ENCODE peak calls at places on chromosomes 2 and 18, in ten cellular contexts. R, E, N, J, T, C, L, H, S and I are unnamed samples.

GRCh38 chr18:14908541-14908940 is 160.6 kb downstream of the ANKRD30B start:
- DNase-seq in R (no peak), E (no peak), N (no peak), J (no peak), T (no peak), C (no peak), L (no peak), H (no peak), S (no peak), I (no peak)

GRCh38 chr2:219444566-219445091 is 10.0 kb downstream of the SPEG start:
- DNase-seq in R (no peak), E (no peak), N (no peak), J (no peak), T (peak), C (no peak), L (no peak), H (no peak), S (no peak), I (no peak)

GRCh38 chr2:177169810-177170514 is 42.6 kb upstream of the HNRNPA3 start:
- DNase-seq in R (no peak), E (no peak), N (peak), J (no peak), T (no peak), C (peak), L (no peak), H (peak), S (no peak), I (no peak)

GRCh38 chr2:128452536-128453530 is 134.2 kb upstream of the HS6ST1 start:
- DNase-seq in R (no peak), E (no peak), N (no peak), J (no peak), T (peak), C (no peak), L (no peak), H (no peak), S (no peak), I (no peak)

GRCh38 chr2:128379021-128380005 is 60.6 kb upstream of the HS6ST1 start:
- DNase-seq in R (no peak), E (no peak), N (no peak), J (peak), T (peak), C (no peak), L (no peak), H (peak), S (peak), I (no peak)

GRCh38 chr2:232323328-232323650 is 55.3 kb upstream of the ALPP start:
- DNase-seq in R (no peak), E (no peak), N (no peak), J (peak), T (no peak), C (no peak), L (no peak), H (no peak), S (no peak), I (no peak)

GRCh38 chr18:46293699-46294300 is 189.6 kb downstream of the HAUS1 start:
- DNase-seq in R (no peak), E (no peak), N (peak), J (no peak), T (no peak), C (no peak), L (no peak), H (no peak), S (no peak), I (no peak)

GRCh38 chr2:201257381-201257940 is 2.9 kb upstream of the CASP8 start:
- DNase-seq in R (peak), E (peak), N (no peak), J (peak), T (no peak), C (peak), L (no peak), H (peak), S (no peak), I (no peak)

GRCh38 chr2:16899958-16900357 is 234.3 kb upstream of the CYRIA start:
- DNase-seq in R (no peak), E (no peak), N (no peak), J (no peak), T (no peak), C (no peak), L (no peak), H (no peak), S (no peak), I (no peak)

DNA sequence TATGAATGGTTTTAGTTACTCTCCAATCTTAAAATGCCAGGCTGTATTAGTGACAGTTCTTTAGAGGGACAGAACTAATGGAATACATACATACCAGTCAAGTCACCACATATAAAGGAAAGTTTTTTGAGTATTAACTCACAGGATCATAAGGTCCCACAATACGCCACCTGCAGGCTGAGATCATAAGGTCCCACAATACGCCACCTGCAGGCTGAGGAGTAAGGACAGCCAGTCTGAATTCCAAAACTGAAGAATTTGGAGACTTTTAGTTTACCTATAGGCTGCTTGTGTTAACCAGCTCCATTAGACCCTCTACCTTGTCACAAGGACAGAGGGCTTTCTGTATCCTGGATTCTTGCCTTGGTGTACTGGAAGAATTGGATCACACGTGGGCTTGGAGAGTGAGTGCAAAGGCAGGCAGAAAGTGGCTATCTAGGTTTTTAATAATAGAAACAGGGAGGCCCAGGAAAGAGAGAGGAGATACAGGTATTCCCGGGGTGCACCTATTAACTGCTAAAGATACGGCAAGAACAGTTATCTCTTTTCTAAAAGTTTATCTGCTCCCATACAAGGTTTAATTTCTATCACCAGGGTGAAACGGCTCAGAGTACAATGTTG is 234.9 kb upstream of the CYRIA start:
- DNase-seq in R (no peak), E (peak), N (peak), J (no peak), T (no peak), C (no peak), L (no peak), H (no peak), S (no peak), I (peak)
- TF ChIP-seq CTCF in R (no peak), E (peak), N (peak), J (no peak), T (peak), C (peak), L (peak), H (peak), S (peak), I (peak)

GRCh38 chr2:172484253-172484652 is 56.9 kb downstream of the ITGA6 start:
- DNase-seq in R (no peak), E (peak), N (peak), J (no peak), T (no peak), C (no peak), L (no peak), H (no peak), S (no peak), I (no peak)
- TF ChIP-seq CTCF in R (peak), E (peak), N (peak), J (no peak), T (no peak), C (peak), L (peak), H (no peak), S (peak), I (no peak)

DNA sequence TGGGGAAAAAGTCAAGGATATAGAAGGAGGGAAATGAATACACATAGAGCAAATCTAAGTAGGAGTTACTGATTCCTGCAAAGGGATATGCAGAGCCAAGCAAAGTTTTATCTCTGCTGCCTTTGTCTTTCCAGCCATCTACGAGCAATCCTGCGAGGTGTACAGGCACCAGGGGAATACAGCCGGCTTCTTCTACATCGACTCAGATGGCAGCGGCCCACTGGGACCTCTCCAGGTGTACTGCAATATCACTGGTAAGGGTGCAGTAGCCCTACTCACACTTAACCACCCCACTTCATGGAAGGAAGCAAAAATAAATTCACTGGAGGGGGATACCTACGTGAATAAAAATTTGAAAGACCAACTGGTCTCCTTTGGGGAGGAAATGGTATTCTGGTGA is 584.6 kb downstream of the CNTNAP5 start:
- DNase-seq in R (no peak), E (no peak), N (no peak), J (no peak), T (no peak), C (no peak), L (no peak), H (no peak), S (no peak), I (no peak)
- TF ChIP-seq CTCF in R (no peak), E (no peak), N (no peak), J (no peak), T (no peak), C (no peak), L (no peak), H (no peak), S (no peak), I (no peak)

DNA sequence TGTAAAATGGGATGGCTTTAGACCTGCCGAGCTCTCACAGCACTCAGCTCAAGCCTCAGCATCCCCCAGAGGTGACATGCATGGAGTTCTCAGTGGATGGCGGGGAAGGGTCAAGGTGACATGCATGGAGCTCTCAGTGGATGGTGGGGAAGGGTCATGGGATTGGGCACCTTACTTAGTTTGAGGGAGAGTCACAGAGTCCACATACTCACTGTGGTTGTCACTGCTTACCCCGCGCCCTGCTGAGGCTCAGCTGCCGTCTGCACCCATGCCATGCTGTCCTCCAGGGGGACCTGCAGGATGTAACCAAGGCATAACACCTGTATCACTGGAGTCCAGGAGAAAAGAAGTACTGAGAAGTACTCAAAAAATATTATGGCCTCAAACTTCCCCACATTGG is 112.2 kb upstream of the TPO start:
- DNase-seq in R (no peak), E (no peak), N (no peak), J (no peak), T (no peak), C (no peak), L (no peak), H (no peak), S (no peak), I (no peak)
- TF ChIP-seq CTCF in R (no peak), E (no peak), N (no peak), J (no peak), T (no peak), C (no peak), L (no peak), H (no peak), S (no peak), I (no peak)

DNA sequence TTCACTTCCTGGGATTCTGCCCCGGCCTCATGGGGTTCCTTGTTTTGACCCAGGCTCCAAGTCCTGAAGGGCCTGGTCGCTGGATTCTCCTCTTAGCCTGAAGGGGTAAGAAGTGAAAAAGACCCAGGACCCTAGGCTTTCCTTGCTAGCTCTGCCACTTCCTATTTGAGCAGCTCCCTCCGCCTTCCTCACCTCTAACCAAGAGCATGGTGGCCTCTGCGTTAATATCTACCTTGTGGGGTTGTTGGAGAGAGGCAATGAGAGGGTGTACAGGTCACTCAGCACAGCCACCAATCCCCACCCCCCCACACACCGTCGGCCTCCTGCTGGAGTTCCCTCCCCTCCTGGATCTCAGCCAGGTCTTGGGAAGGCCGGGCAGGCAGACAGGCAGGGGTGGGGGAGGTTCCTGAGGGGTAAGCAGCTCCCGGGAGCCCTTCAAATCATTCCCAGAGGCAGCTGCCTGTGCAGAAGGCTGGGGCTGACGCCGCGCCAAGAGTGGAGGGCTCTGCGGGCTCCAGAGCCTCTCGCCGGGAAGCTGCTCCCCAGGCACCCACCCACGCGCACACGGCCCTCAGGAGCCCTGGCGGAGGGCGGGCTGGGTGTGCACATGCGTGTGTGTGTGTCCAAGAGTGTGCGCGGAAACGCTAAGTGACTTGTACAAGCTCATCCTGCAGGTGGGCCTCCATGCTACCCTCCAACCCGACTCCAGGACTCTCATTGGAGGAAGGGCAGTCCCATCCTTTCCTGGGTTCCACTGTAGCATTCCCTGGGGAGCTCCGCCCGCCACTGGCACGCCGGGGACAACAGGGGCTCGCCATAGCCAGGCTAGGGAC is 50.0 kb downstream of the INHBB start:
- DNase-seq in R (no peak), E (no peak), N (peak), J (no peak), T (peak), C (no peak), L (no peak), H (no peak), S (no peak), I (peak)
- TF ChIP-seq CTCF in R (no peak), E (no peak), N (no peak), J (no peak), T (no peak), C (no peak), L (no peak), H (no peak), S (no peak), I (no peak)

GRCh38 chr2:188604579-188604978 is 312.9 kb downstream of the GULP1 start:
- DNase-seq in R (no peak), E (no peak), N (no peak), J (no peak), T (no peak), C (no peak), L (no peak), H (no peak), S (no peak), I (no peak)
- TF ChIP-seq CTCF in R (no peak), E (no peak), N (no peak), J (no peak), T (no peak), C (no peak), L (no peak), H (no peak), S (no peak), I (no peak)

GRCh38 chr2:181715033-181715630 is 34.8 kb upstream of the NEUROD1 start:
- DNase-seq in R (peak), E (peak), N (peak), J (peak), T (no peak), C (peak), L (peak), H (peak), S (peak), I (peak)
- TF ChIP-seq CTCF in R (peak), E (peak), N (peak), J (peak), T (peak), C (peak), L (peak), H (peak), S (peak), I (peak)

GRCh38 chr18:48442761-48443160 is 33.6 kb upstream of the ZBTB7C start:
- DNase-seq in R (no peak), E (no peak), N (no peak), J (no peak), T (no peak), C (no peak), L (no peak), H (no peak), S (no peak), I (no peak)
- TF ChIP-seq CTCF in R (no peak), E (no peak), N (no peak), J (no peak), T (no peak), C (no peak), L (no peak), H (no peak), S (no peak), I (no peak)

DNA sequence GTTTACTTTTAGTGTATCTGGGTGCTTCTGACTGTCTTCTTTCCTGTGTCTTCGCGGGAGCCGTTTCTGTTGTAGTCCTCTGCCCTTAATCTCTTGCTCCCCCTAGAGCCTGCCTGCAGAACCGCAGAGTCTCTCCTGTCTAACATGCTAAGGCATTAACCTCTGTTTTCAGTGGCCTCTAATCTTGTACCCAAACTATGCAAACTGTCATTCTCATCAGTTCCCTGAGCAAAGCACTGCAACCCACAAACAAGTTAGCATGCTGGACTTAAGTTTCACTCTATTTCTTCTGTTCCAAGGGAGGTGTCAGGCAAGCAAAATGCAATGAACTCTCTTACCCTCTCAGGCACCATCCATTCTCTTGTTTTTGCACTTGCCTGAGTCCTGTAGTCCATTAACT is 138.4 kb downstream of the OTX1 start:
- DNase-seq in R (no peak), E (peak), N (peak), J (no peak), T (no peak), C (peak), L (peak), H (no peak), S (peak), I (peak)
- TF ChIP-seq CTCF in R (no peak), E (peak), N (peak), J (peak), T (no peak), C (peak), L (peak), H (no peak), S (peak), I (peak)